ENCODE peak calls at places on chromosomes 13 and 19, in four cellular contexts. One of them, this sample, is unnamed.

GRCh38 chr13:47822036-47822435 is 179.0 kb downstream of the SUCLA2 start:
- DNase-seq in breast epithelium: no peak
- DNase-seq in K562: no peak
- DNase-seq in transverse colon: no peak
- DNase-seq in this sample: no peak

GRCh38 chr19:45171211-45171623 is 6.8 kb downstream of the TRAPPC6A start:
- DNase-seq in breast epithelium: no peak
- DNase-seq in K562: peak; percentile 54
- DNase-seq in transverse colon: no peak
- DNase-seq in this sample: no peak

GRCh38 chr13:104106705-104107393 is 1040.6 kb upstream of the SLC10A2 start:
- DNase-seq in breast epithelium: no peak
- DNase-seq in K562: no peak
- DNase-seq in transverse colon: no peak
- DNase-seq in this sample: no peak

GRCh38 chr13:33633701-33634525 is 184.0 kb upstream of the RFC3 start:
- DNase-seq in breast epithelium: no peak
- DNase-seq in K562: no peak
- DNase-seq in transverse colon: no peak
- DNase-seq in this sample: no peak

GRCh38 chr13:31485651-31486051 is 253.7 kb upstream of the RXFP2 start:
- DNase-seq in breast epithelium: no peak
- DNase-seq in K562: no peak
- DNase-seq in transverse colon: no peak
- DNase-seq in this sample: no peak

GRCh38 chr13:111423168-111423785 is 102.8 kb downstream of the TEX29 start:
- DNase-seq in breast epithelium: no peak
- DNase-seq in K562: no peak
- DNase-seq in transverse colon: no peak
- DNase-seq in this sample: no peak

GRCh38 chr19:30596813-30597399 is 224.7 kb downstream of the ZNF536 start:
- DNase-seq in breast epithelium: no peak
- DNase-seq in K562: no peak
- DNase-seq in transverse colon: no peak
- DNase-seq in this sample: no peak

GRCh38 chr13:112756511-112756966 is 66.7 kb downstream of the ATP11A start:
- DNase-seq in breast epithelium: no peak
- DNase-seq in K562: no peak
- DNase-seq in transverse colon: no peak
- DNase-seq in this sample: peak; percentile 55

GRCh38 chr13:42707596-42707995 is 73.8 kb upstream of the FAM216B start:
- DNase-seq in breast epithelium: no peak
- DNase-seq in K562: no peak
- DNase-seq in transverse colon: no peak
- DNase-seq in this sample: no peak

GRCh38 chr19:32652893-32653625 is 21.9 kb downstream of the ANKRD27 start:
- DNase-seq in breast epithelium: peak; percentile 70
- DNase-seq in K562: no peak
- DNase-seq in transverse colon: peak; percentile 66
- DNase-seq in this sample: no peak

GRCh38 chr19:50460161-50460765 is 16.0 kb upstream of the EMC10 start:
- DNase-seq in breast epithelium: no peak
- DNase-seq in K562: no peak
- DNase-seq in transverse colon: no peak
- DNase-seq in this sample: no peak

GRCh38 chr13:48775804-48776203 is 122.1 kb downstream of the CYSLTR2 start:
- DNase-seq in breast epithelium: no peak
- DNase-seq in K562: no peak
- DNase-seq in transverse colon: no peak
- DNase-seq in this sample: no peak

GRCh38 chr13:67726979-67727378 is 496.8 kb upstream of the PCDH9 start:
- DNase-seq in breast epithelium: no peak
- DNase-seq in K562: no peak
- DNase-seq in transverse colon: peak; percentile 67
- DNase-seq in this sample: no peak

GRCh38 chr13:105442941-105443340 is 1092.5 kb downstream of the EFNB2 start:
- DNase-seq in breast epithelium: no peak
- DNase-seq in K562: no peak
- DNase-seq in transverse colon: no peak
- DNase-seq in this sample: no peak

GRCh38 chr19:55693336-55693974 is 18.4 kb downstream of the EPN1 start:
- DNase-seq in breast epithelium: peak; percentile 28
- DNase-seq in K562: no peak
- DNase-seq in transverse colon: no peak
- DNase-seq in this sample: peak; percentile 61

GRCh38 chr13:44471686-44472085 is 98.1 kb downstream of the SERP2 start:
- DNase-seq in breast epithelium: no peak
- DNase-seq in K562: no peak
- DNase-seq in transverse colon: no peak
- DNase-seq in this sample: no peak

GRCh38 chr13:31172535-31172934 is 10.8 kb upstream of the HSPH1 start:
- DNase-seq in breast epithelium: no peak
- DNase-seq in K562: no peak
- DNase-seq in transverse colon: no peak
- DNase-seq in this sample: no peak

GRCh38 chr13:105937451-105937850 is 598.0 kb downstream of the EFNB2 start:
- DNase-seq in breast epithelium: no peak
- DNase-seq in K562: no peak
- DNase-seq in transverse colon: no peak
- DNase-seq in this sample: no peak

GRCh38 chr13:77502104-77502720 is 33.3 kb upstream of the SCEL start:
- DNase-seq in breast epithelium: no peak
- DNase-seq in K562: no peak
- DNase-seq in transverse colon: no peak
- DNase-seq in this sample: no peak

GRCh38 chr13:21164631-21165030 is 11.7 kb downstream of the SKA3 start:
- DNase-seq in breast epithelium: no peak
- DNase-seq in K562: no peak
- DNase-seq in transverse colon: no peak
- DNase-seq in this sample: no peak

GRCh38 chr19:30222428-30222873 is 149.7 kb upstream of the ZNF536 start:
- DNase-seq in breast epithelium: no peak
- DNase-seq in K562: peak; percentile 68
- DNase-seq in transverse colon: no peak
- DNase-seq in this sample: no peak

GRCh38 chr19:39046037-39046821 is 13.9 kb upstream of the FBXO27 start:
- DNase-seq in breast epithelium: no peak
- DNase-seq in K562: peak; percentile 74
- DNase-seq in transverse colon: no peak
- DNase-seq in this sample: no peak

GRCh38 chr13:97921146-97921776 is 32.2 kb upstream of the IPO5 start:
- DNase-seq in breast epithelium: no peak
- DNase-seq in K562: no peak
- DNase-seq in transverse colon: no peak
- DNase-seq in this sample: no peak

GRCh38 chr19:33133438-33134031 is 1.6 kb downstream of the WDR88 start:
- DNase-seq in breast epithelium: peak; percentile 55
- DNase-seq in K562: peak; percentile 39
- DNase-seq in transverse colon: no peak
- DNase-seq in this sample: no peak

GRCh38 chr19:49155830-49156346 is 692 bp upstream of the HRC start:
- DNase-seq in breast epithelium: no peak
- DNase-seq in K562: peak; percentile 62
- DNase-seq in transverse colon: no peak
- DNase-seq in this sample: no peak

GRCh38 chr19:49160450-49161189 is 3.0 kb downstream of the TRPM4 start:
- DNase-seq in breast epithelium: no peak
- DNase-seq in K562: no peak
- DNase-seq in transverse colon: no peak
- DNase-seq in this sample: no peak

GRCh38 chr19:49155005-49155826 is at the start of gene HRC:
- DNase-seq in breast epithelium: no peak
- DNase-seq in K562: peak; percentile 84
- DNase-seq in transverse colon: no peak
- DNase-seq in this sample: no peak

GRCh38 chr19:49154279-49154678 is 917 bp downstream of the HRC start:
- DNase-seq in breast epithelium: no peak
- DNase-seq in K562: no peak
- DNase-seq in transverse colon: no peak
- DNase-seq in this sample: no peak

GRCh38 chr19:49157445-49158224 is at the start of gene TRPM4:
- DNase-seq in breast epithelium: peak; percentile 93
- DNase-seq in K562: peak; percentile 94
- DNase-seq in transverse colon: peak; percentile 95
- DNase-seq in this sample: peak; percentile 86
- TF ChIP-seq POLR2A in breast epithelium: peak; percentile 52
- TF ChIP-seq POLR2A in K562: peak; percentile 96
- TF ChIP-seq POLR2A in transverse colon: peak; percentile 98
- TF ChIP-seq POLR2A in this sample: no peak

DNA sequence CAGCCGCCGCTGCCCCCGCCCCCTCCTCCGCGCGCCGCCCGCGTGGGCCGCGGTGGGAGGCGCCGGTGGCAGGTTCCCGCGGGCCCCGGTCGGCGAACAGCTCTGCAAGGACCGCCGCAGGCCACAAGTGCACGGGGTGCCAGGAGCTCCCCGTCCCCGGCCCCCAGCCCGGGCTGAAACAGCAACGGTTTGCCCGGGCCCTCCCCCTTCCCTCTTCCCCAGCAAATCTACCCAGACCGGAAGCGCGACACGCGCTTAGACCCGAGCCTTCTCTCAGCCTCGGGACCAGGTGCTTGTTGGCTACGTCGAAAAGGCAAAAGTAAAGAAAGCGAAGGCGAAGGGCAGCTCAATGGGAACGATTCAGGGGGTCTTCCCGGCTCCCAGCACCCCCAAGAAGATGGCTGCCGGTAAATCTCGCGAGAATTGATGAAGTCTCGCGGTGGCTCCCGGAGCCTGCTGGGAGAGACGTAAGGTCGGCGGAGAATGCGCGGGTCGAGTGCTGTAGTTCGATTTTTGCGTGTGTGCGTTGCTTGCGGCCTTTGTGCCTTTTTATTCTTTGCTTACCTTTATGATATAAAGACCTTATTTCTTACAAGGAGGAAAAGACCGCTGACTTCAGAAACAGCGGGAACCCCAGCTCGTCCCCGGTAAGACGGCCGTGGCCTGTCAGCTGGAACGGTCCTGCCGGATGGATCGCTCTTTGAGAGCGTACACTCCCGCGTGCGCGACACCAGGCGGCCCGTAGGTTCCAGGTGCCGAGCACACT is at the start of gene RBM26:
- DNase-seq in breast epithelium: peak; percentile 93
- DNase-seq in K562: peak; percentile 88
- DNase-seq in transverse colon: peak; percentile 94
- DNase-seq in this sample: peak; percentile 96
- TF ChIP-seq CTCF in breast epithelium: peak; percentile 27
- TF ChIP-seq CTCF in K562: no peak
- TF ChIP-seq CTCF in transverse colon: no peak
- TF ChIP-seq CTCF in this sample: no peak

GRCh38 chr19:35011737-35012682 is 11.9 kb downstream of the GRAMD1A start:
- DNase-seq in breast epithelium: no peak
- DNase-seq in K562: no peak
- DNase-seq in transverse colon: no peak
- DNase-seq in this sample: no peak

GRCh38 chr19:35011091-35011689 is 11.1 kb downstream of the GRAMD1A start:
- DNase-seq in breast epithelium: no peak
- DNase-seq in K562: no peak
- DNase-seq in transverse colon: no peak
- DNase-seq in this sample: peak; percentile 87

GRCh38 chr19:35015576-35016351 is 14.5 kb upstream of the SCN1B start:
- DNase-seq in breast epithelium: no peak
- DNase-seq in K562: no peak
- DNase-seq in transverse colon: no peak
- DNase-seq in this sample: no peak

GRCh38 chr19:35013820-35014754 is 14.0 kb downstream of the GRAMD1A start:
- DNase-seq in breast epithelium: no peak
- DNase-seq in K562: no peak
- DNase-seq in transverse colon: peak; percentile 50
- DNase-seq in this sample: peak; percentile 87

GRCh38 chr19:35013047-35013819 is 13.1 kb downstream of the GRAMD1A start:
- DNase-seq in breast epithelium: no peak
- DNase-seq in K562: peak; percentile 78
- DNase-seq in transverse colon: peak; percentile 77
- DNase-seq in this sample: peak; percentile 94
- TF ChIP-seq POLR2A in breast epithelium: no peak
- TF ChIP-seq POLR2A in K562: peak; percentile 37
- TF ChIP-seq POLR2A in transverse colon: no peak
- TF ChIP-seq POLR2A in this sample: no peak

GRCh38 chr13:45601680-45602079 is 13.9 kb downstream of the ERICH6B start:
- DNase-seq in breast epithelium: no peak
- DNase-seq in K562: no peak
- DNase-seq in transverse colon: no peak
- DNase-seq in this sample: no peak
- TF ChIP-seq CTCF in breast epithelium: no peak
- TF ChIP-seq CTCF in K562: no peak
- TF ChIP-seq CTCF in transverse colon: no peak
- TF ChIP-seq CTCF in this sample: no peak

GRCh38 chr13:38349386-38350113 is at the start of gene UFM1:
- DNase-seq in breast epithelium: peak; percentile 86
- DNase-seq in K562: peak; percentile 86
- DNase-seq in transverse colon: peak; percentile 94
- DNase-seq in this sample: peak; percentile 96
- TF ChIP-seq POLR2A in breast epithelium: peak; percentile 48
- TF ChIP-seq POLR2A in K562: peak; percentile 83
- TF ChIP-seq POLR2A in transverse colon: peak; percentile 85
- TF ChIP-seq POLR2A in this sample: peak; percentile 45

This sample was measured in spleen.